ENCODE peak calls at places on chromosomes 1 and 21, in nine cellular contexts. H, Z, S, A, W, E, O, F and K are unnamed samples.

GRCh38 chr21:38048241-38048640 is 132.0 kb upstream of the KCNJ6 start:
- DNase-seq in H (no peak), Z (no peak), S (no peak), A (no peak), W (no peak), E (no peak), O (no peak), F (no peak), K (no peak)

GRCh38 chr1:67019121-67019520 is 34.8 kb downstream of the SLC35D1 start:
- DNase-seq in H (no peak), Z (no peak), S (no peak), A (no peak), W (no peak), E (no peak), O (no peak), F (peak; percentile 75), K (no peak)

GRCh38 chr1:3433076-3433475 is 21.4 kb upstream of the ARHGEF16 start:
- DNase-seq in H (no peak), Z (no peak), S (no peak), A (no peak), W (no peak), E (no peak), O (no peak), F (no peak), K (no peak)

GRCh38 chr1:23436520-23437354 is 12.2 kb upstream of the TCEA3 start:
- DNase-seq in H (no peak), Z (no peak), S (no peak), A (peak; percentile 100), W (peak; percentile 95), E (no peak), O (peak; percentile 46), F (peak; percentile 81), K (no peak)

GRCh38 chr1:70497152-70497551 is 86.1 kb downstream of the CTH start:
- DNase-seq in H (no peak), Z (no peak), S (no peak), A (no peak), W (no peak), E (no peak), O (no peak), F (no peak), K (no peak)

GRCh38 chr1:227486559-227486958 is 76.8 kb upstream of the ZNF678 start:
- DNase-seq in H (no peak), Z (no peak), S (no peak), A (no peak), W (no peak), E (no peak), O (no peak), F (no peak), K (no peak)

GRCh38 chr1:17342014-17342441 is 30.0 kb upstream of the PADI6 start:
- DNase-seq in H (no peak), Z (no peak), S (no peak), A (no peak), W (no peak), E (no peak), O (no peak), F (no peak), K (no peak)

GRCh38 chr21:35136586-35137254 is 87.6 kb upstream of the RUNX1 start:
- DNase-seq in H (peak; percentile 45), Z (no peak), S (peak; percentile 30), A (peak; percentile 65), W (peak; percentile 23), E (no peak), O (no peak), F (peak; percentile 74), K (no peak)

GRCh38 chr1:220887202-220887867 is 8.1 kb downstream of the HLX start:
- DNase-seq in H (no peak), Z (no peak), S (no peak), A (no peak), W (no peak), E (no peak), O (no peak), F (peak; percentile 75), K (no peak)

GRCh38 chr21:40732243-40732642 is 114.7 kb downstream of the DSCAM start:
- DNase-seq in H (no peak), Z (no peak), S (no peak), A (no peak), W (no peak), E (no peak), O (no peak), F (no peak), K (no peak)

GRCh38 chr1:52139817-52140540 is 1.9 kb upstream of the ZFYVE9 start:
- DNase-seq in H (peak; percentile 93), Z (peak; percentile 26), S (peak; percentile 93), A (no peak), W (no peak), E (no peak), O (peak; percentile 33), F (no peak), K (no peak)

GRCh38 chr1:16145988-16146887 is 9.6 kb downstream of the EPHA2 start:
- DNase-seq in H (peak; percentile 91), Z (no peak), S (peak; percentile 93), A (peak; percentile 98), W (peak; percentile 45), E (no peak), O (no peak), F (peak; percentile 93), K (no peak)

GRCh38 chr1:178953538-178954207 is 72.0 kb upstream of the FAM20B start:
- DNase-seq in H (no peak), Z (no peak), S (no peak), A (no peak), W (no peak), E (no peak), O (no peak), F (no peak), K (no peak)

GRCh38 chr1:64487061-64487460 is 17.1 kb downstream of the CACHD1 start:
- DNase-seq in H (no peak), Z (no peak), S (no peak), A (no peak), W (no peak), E (no peak), O (no peak), F (peak; percentile 60), K (no peak)

GRCh38 chr1:209884665-209885117 is 53.3 kb upstream of the SYT14 start:
- DNase-seq in H (peak; percentile 99), Z (peak; percentile 51), S (peak; percentile 97), A (peak; percentile 45), W (peak; percentile 32), E (no peak), O (peak; percentile 33), F (peak; percentile 45), K (no peak)

GRCh38 chr1:15252547-15252835 is 5.5 kb downstream of the FHAD1 start:
- DNase-seq in H (no peak), Z (no peak), S (no peak), A (no peak), W (no peak), E (no peak), O (no peak), F (no peak), K (no peak)

GRCh38 chr1:115277276-115277675 is 60.8 kb downstream of the NGF start:
- DNase-seq in H (peak; percentile 44), Z (no peak), S (no peak), A (no peak), W (no peak), E (no peak), O (no peak), F (no peak), K (no peak)

GRCh38 chr1:16088996-16089395 is 15.5 kb upstream of the FAM131C start:
- DNase-seq in H (peak; percentile 80), Z (no peak), S (peak; percentile 44), A (peak; percentile 48), W (no peak), E (no peak), O (no peak), F (peak; percentile 59), K (no peak)